ENCODE peak calls at places on chromosomes 1 and 21, in five cellular contexts. U is foreskin fibroblast, J is left cardiac atrium, D is suprapubic skin, K is LHCN-M2. X is an unnamed sample.

GRCh38 chr1:229579101-229579651 is 20.7 kb upstream of the ABCB10 start:
- DNase-seq in U (no peak), D (no peak), K (no peak), J (peak), X (peak)

GRCh38 chr1:170533331-170533730 is 1.4 kb downstream of the GORAB start:
- DNase-seq in U (peak), J (no peak), K (peak), D (no peak), X (peak)

GRCh38 chr1:157969693-157970485 is 23.6 kb upstream of the KIRREL1 start:
- DNase-seq in U (peak), D (no peak), K (peak), J (no peak), X (peak)

GRCh38 chr1:67608661-67609571 is 76.1 kb upstream of the GADD45A start:
- DNase-seq in J (no peak), D (no peak), U (peak), K (no peak), X (no peak)

GRCh38 chr21:42593815-42594157 is 59.6 kb upstream of the PDE9A start:
- DNase-seq in K (no peak), J (no peak), U (no peak), D (peak), X (no peak)

GRCh38 chr1:21110163-21110562 is 66.5 kb downstream of the EIF4G3 start:
- DNase-seq in J (no peak), K (no peak), U (no peak), D (no peak), X (no peak)

GRCh38 chr1:24015226-24016210 is 35.4 kb upstream of the SRSF10 start:
- DNase-seq in J (no peak), D (peak), K (peak), U (peak), X (peak)

GRCh38 chr21:18743523-18743922 is 339.9 kb upstream of the TMPRSS15 start:
- DNase-seq in K (no peak), D (no peak), J (no peak), U (no peak), X (no peak)

GRCh38 chr1:228075801-228076271 is 6.7 kb upstream of the ARF1 start:
- DNase-seq in K (no peak), J (peak), D (peak), U (no peak), X (no peak)

GRCh38 chr1:5910666-5911065 is 81.6 kb downstream of the NPHP4 start:
- DNase-seq in D (peak), K (no peak), U (no peak), J (no peak), X (no peak)

GRCh38 chr21:25330266-25330665 is 277.0 kb downstream of the MRPL39 start:
- DNase-seq in K (peak), D (no peak), U (peak), J (no peak), X (no peak)

GRCh38 chr1:98045211-98046030 is 124.6 kb upstream of the DPYD start:
- DNase-seq in K (peak), J (no peak), U (peak), D (no peak), X (peak)

GRCh38 chr1:45545019-45545493 is 5.6 kb upstream of the AKR1A1 start:
- DNase-seq in K (no peak), J (no peak), D (no peak), U (no peak), X (no peak)

GRCh38 chr1:109763646-109764415 is at the start of gene EPS8L3:
- DNase-seq in K (no peak), U (no peak), D (peak), J (peak), X (no peak)

GRCh38 chr1:7808253-7808844 is 24.3 kb downstream of the PER3 start:
- DNase-seq in K (peak), U (no peak), J (no peak), D (no peak), X (no peak)

GRCh38 chr1:18921506-18922251 is 19.3 kb upstream of the ALDH4A1 start:
- DNase-seq in U (no peak), D (no peak), J (no peak), K (no peak), X (no peak)

GRCh38 chr1:225253784-225254183 is 174.1 kb downstream of the LBR start:
- DNase-seq in K (peak), U (peak), D (no peak), J (no peak), X (no peak)

GRCh38 chr1:243896313-243896712 is 46.3 kb upstream of the AKT3 start:
- DNase-seq in D (no peak), K (no peak), U (no peak), J (no peak), X (no peak)

GRCh38 chr1:25754421-25755195 is 45.4 kb upstream of the SELENON start:
- DNase-seq in K (no peak), J (no peak), U (no peak), D (no peak), X (no peak)

GRCh38 chr1:110872745-110873435 is at the start of gene CD53:
- DNase-seq in J (no peak), D (no peak), U (no peak), K (no peak), X (no peak)

GRCh38 chr1:9315411-9316079 is 22.9 kb downstream of the SPSB1 start:
- DNase-seq in D (no peak), J (no peak), U (peak), K (peak), X (peak)

GRCh38 chr1:53651356-53651755 is 87.6 kb downstream of the GLIS1 start:
- DNase-seq in J (no peak), K (no peak), D (peak), U (no peak), X (no peak)

GRCh38 chr21:35390013-35390776 is 341.1 kb upstream of the RUNX1 start:
- DNase-seq in D (no peak), U (peak), K (peak), J (no peak), X (peak)

GRCh38 chr1:40384413-40384762 is 10.9 kb downstream of the SMAP2 start:
- DNase-seq in U (no peak), K (no peak), J (no peak), D (no peak), X (no peak)

GRCh38 chr1:159089184-159089791 is 12.7 kb upstream of the AIM2 start:
- DNase-seq in D (no peak), K (no peak), U (no peak), J (no peak), X (no peak)

GRCh38 chr1:67685558-67686271 is 714 bp downstream of the GADD45A start:
- DNase-seq in U (no peak), J (peak), D (peak), K (peak), X (peak)

GRCh38 chr1:19737413-19737812 is 62.3 kb downstream of the TMCO4 start:
- DNase-seq in U (no peak), K (peak), D (no peak), J (no peak), X (no peak)

GRCh38 chr21:25501996-25502665 is 105.2 kb downstream of the MRPL39 start:
- DNase-seq in K (no peak), U (no peak), J (no peak), D (no peak), X (no peak)

GRCh38 chr1:83815348-83815747 is 183.6 kb downstream of the TTLL7 start:
- DNase-seq in D (no peak), U (peak), J (no peak), K (peak), X (peak)

GRCh38 chr1:76802094-76802493 is 65.2 kb upstream of the ST6GALNAC5 start:
- DNase-seq in U (no peak), D (no peak), J (no peak), K (no peak), X (no peak)

GRCh38 chr1:9070421-9071015 is 1.1 kb upstream of the SLC2A5 start:
- DNase-seq in K (no peak), D (no peak), U (no peak), J (no peak), X (no peak)

GRCh38 chr1:64598100-64598571 is 128.2 kb downstream of the CACHD1 start:
- DNase-seq in D (no peak), J (no peak), U (no peak), K (peak), X (peak)

GRCh38 chr1:30248774-30249173 is 474.6 kb downstream of the MATN1 start:
- DNase-seq in U (no peak), J (no peak), K (no peak), D (no peak), X (no peak)

GRCh38 chr1:64983110-64983509 is 16.8 kb upstream of the JAK1 start:
- DNase-seq in K (no peak), U (peak), D (no peak), J (no peak), X (peak)

GRCh38 chr1:154999651-155000474 is 2.7 kb upstream of the ZBTB7B start:
- DNase-seq in J (no peak), D (peak), U (no peak), K (no peak), X (no peak)

GRCh38 chr1:229223498-229223897 is 47.4 kb upstream of the RAB4A start:
- DNase-seq in K (no peak), U (no peak), J (no peak), D (no peak), X (no peak)

GRCh38 chr1:3084154-3084553 is 15.2 kb downstream of the PRDM16 start:
- DNase-seq in D (no peak), K (no peak), J (no peak), U (no peak), X (no peak)

GRCh38 chr21:39633043-39633442 is 20.3 kb downstream of the B3GALT5 start:
- DNase-seq in U (peak), D (no peak), J (no peak), K (peak), X (no peak)

GRCh38 chr1:2108213-2108876 is 58.1 kb downstream of the PRKCZ start:
- DNase-seq in D (no peak), K (peak), U (no peak), J (peak), X (peak)

GRCh38 chr1:201561195-201561564 is 22.3 kb downstream of the NAV1 start:
- DNase-seq in J (no peak), U (peak), D (no peak), K (no peak), X (no peak)

X was measured in AG20443.